ENCODE peak calls at places on chromosomes 4 and X, in eight cellular contexts. J is NCI-H1092; X is NCI-H748 treated with DMSO at 0.1 percent for 48 hours; K is cardiac muscle cell; V is putamen; D is activated CD4-positive, alpha-beta T cell treated with anti-CD3 and anti-CD28 coated beads for 48 hours; H is MV-4-11; F is CD8-positive, alpha-beta T cell. Q is an unnamed sample.

GRCh38 chrX:72094894-72095293 is 36.8 kb downstream of the RTL5 start:
- DNase-seq in J (peak), X (peak), K (peak), V (no peak), D (peak), H (peak), F (peak), Q (peak)

GRCh38 chrX:96387801-96388200 is 296.8 kb upstream of the DIAPH2 start:
- DNase-seq in J (no peak), X (no peak), K (no peak), V (no peak), D (no peak), H (no peak), F (no peak), Q (no peak)

GRCh38 chr4:153929651-153930050 is 140.8 kb upstream of the SFRP2 start:
- DNase-seq in J (no peak), X (no peak), K (no peak), V (no peak), D (no peak), H (no peak), F (no peak), Q (no peak)

GRCh38 chrX:37825225-37825842 is 22.0 kb downstream of the DYNLT3 start:
- DNase-seq in J (peak), X (no peak), K (peak), V (no peak), D (peak), H (peak), F (peak), Q (no peak)

GRCh38 chr4:186726440-186727148 is 2.9 kb upstream of the FAT1 start:
- DNase-seq in J (peak), X (peak), K (peak), V (peak), D (peak), H (no peak), F (no peak), Q (peak)

GRCh38 chr4:52874948-52875347 is 12.8 kb downstream of the RASL11B start:
- DNase-seq in J (no peak), X (no peak), K (no peak), V (no peak), D (no peak), H (no peak), F (no peak), Q (no peak)

GRCh38 chr4:158259955-158260575 is 49.8 kb downstream of the TMEM144 start:
- DNase-seq in J (no peak), X (peak), K (peak), V (no peak), D (no peak), H (no peak), F (no peak), Q (no peak)

GRCh38 chr4:84563002-84563401 is 19.9 kb upstream of the CDS1 start:
- DNase-seq in J (no peak), X (no peak), K (no peak), V (no peak), D (no peak), H (no peak), F (no peak), Q (no peak)

GRCh38 chrX:3699841-3700381 is 13.5 kb downstream of the PRKX start:
- DNase-seq in J (no peak), X (no peak), K (peak), V (no peak), D (no peak), H (peak), F (no peak), Q (no peak)

Q was measured in NCI-H774.